ENCODE peak calls at places on chromosomes 5 and 9, in four cellular contexts. T is WTC11, Y is K562, F is HepG2. C is an unnamed sample.

GRCh38 chr9:121568541-121569265 is 69.1 kb upstream of the GGTA1 start:
- DNase-seq in T (no peak), Y (no peak), F (no peak), C (no peak)

GRCh38 chr9:2159521-2160417 is 144.6 kb downstream of the SMARCA2 start:
- DNase-seq in F (no peak), Y (no peak), T (no peak), C (no peak)

GRCh38 chr9:16258708-16259107 is 611.8 kb downstream of the BNC2 start:
- DNase-seq in F (no peak), Y (no peak), T (no peak), C (no peak)

GRCh38 chr5:123549256-123549904 is 37.4 kb downstream of the CSNK1G3 start:
- DNase-seq in Y (peak), T (no peak), F (no peak), C (no peak)

GRCh38 chr9:84858373-84858772 is 188.8 kb downstream of the NTRK2 start:
- DNase-seq in Y (no peak), F (no peak), T (no peak), C (no peak)

GRCh38 chr5:59724482-59725392 is 168.8 kb downstream of the PDE4D start:
- DNase-seq in F (peak), T (peak), Y (peak), C (peak)

GRCh38 chr5:3659907-3660306 is 64.3 kb downstream of the IRX1 start:
- DNase-seq in F (peak), T (no peak), Y (peak), C (no peak)

GRCh38 chr5:109748545-109748944 is 58.8 kb downstream of the MAN2A1 start:
- DNase-seq in T (no peak), F (peak), Y (no peak), C (no peak)

GRCh38 chr9:15349892-15350761 is 43.1 kb upstream of the TTC39B start:
- DNase-seq in Y (no peak), T (no peak), F (peak), C (no peak)

GRCh38 chr9:37341704-37342103 is 80.8 kb upstream of the GRHPR start:
- DNase-seq in Y (no peak), T (no peak), F (no peak), C (no peak)

GRCh38 chr5:56447232-56447631 is 214.1 kb upstream of the ANKRD55 start:
- DNase-seq in Y (peak), F (peak), T (no peak), C (no peak)

GRCh38 chr5:72467987-72468386 is 39.2 kb downstream of the ZNF366 start:
- DNase-seq in T (no peak), F (no peak), Y (no peak), C (no peak)

GRCh38 chr9:126523621-126524111 is 90.1 kb upstream of the LMX1B start:
- DNase-seq in T (no peak), F (no peak), Y (no peak), C (no peak)
- TF ChIP-seq ELF4 in T (no peak), F (no peak), Y (no peak), C (no peak)

GRCh38 chr5:34411470-34412346 is 244.4 kb upstream of the RAI14 start:
- DNase-seq in F (no peak), T (peak), Y (no peak), C (no peak)
- TF ChIP-seq ELF4 in F (no peak), T (no peak), Y (no peak), C (no peak)

GRCh38 chr9:93543117-93543516 is 33.3 kb upstream of the PHF2 start:
- DNase-seq in F (no peak), T (no peak), Y (no peak), C (no peak)
- TF ChIP-seq ELF4 in F (no peak), T (no peak), Y (no peak), C (no peak)

GRCh38 chr9:114539718-114540410 is 34.6 kb upstream of the WHRN start:
- DNase-seq in F (no peak), Y (no peak), T (no peak), C (no peak)

GRCh38 chr9:114532561-114533237 is 27.4 kb upstream of the WHRN start:
- DNase-seq in T (no peak), Y (no peak), F (no peak), C (no peak)

DNA sequence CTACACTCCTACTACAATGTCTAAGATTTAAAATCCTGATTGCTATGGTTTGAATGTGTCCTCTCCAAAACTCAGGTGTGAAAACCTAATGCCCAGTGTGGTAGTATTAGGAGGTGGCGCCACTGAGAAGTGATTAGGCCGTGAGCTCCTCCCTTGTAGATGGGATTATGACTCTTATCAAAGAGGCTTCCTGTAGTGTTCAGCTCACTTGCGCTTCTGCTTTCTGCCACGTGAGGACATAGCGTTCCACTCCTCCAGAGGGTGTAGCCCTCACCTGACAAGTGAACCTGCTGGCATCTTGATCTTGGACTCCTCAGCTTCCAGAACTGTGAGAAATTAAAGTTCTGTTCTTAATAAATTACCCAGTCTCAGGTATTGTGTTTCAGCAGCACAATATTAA is 33.0 kb upstream of the WHRN start:
- DNase-seq in Y (peak), T (peak), F (peak), C (no peak)
- TF ChIP-seq ELF4 in Y (no peak), T (no peak), F (no peak), C (no peak)